ENCODE peak calls at places on chromosome 16, in five cellular contexts. K, F, Q, A and E are unnamed samples.

GRCh38 chr16:75908301-75908700 is 182.0 kb upstream of the CPHXL start:
- DNase-seq in K (no peak), F (no peak), Q (no peak), A (no peak), E (no peak)

GRCh38 chr16:57409870-57410585 is 5.5 kb downstream of the CCL17 start:
- DNase-seq in K (no peak), F (no peak), Q (no peak), A (no peak), E (no peak)

GRCh38 chr16:1895949-1896675 is 22.1 kb downstream of the HS3ST6 start:
- DNase-seq in K (no peak), F (no peak), Q (no peak), A (no peak), E (no peak)

GRCh38 chr16:2035431-2036199 is 8.9 kb downstream of the NHERF2 start:
- DNase-seq in K (peak; percentile 40), F (no peak), Q (peak; percentile 64), A (peak; percentile 84), E (peak; percentile 71)

GRCh38 chr16:83137326-83137770 is 510.6 kb downstream of the CDH13 start:
- DNase-seq in K (no peak), F (no peak), Q (no peak), A (peak; percentile 5), E (no peak)

GRCh38 chr16:89502319-89502843 is 5.8 kb upstream of the SPG7 start:
- DNase-seq in K (no peak), F (no peak), Q (no peak), A (peak; percentile 95), E (no peak)

GRCh38 chr16:74608944-74609343 is 2.0 kb upstream of the GLG1 start:
- DNase-seq in K (no peak), F (no peak), Q (no peak), A (no peak), E (no peak)

GRCh38 chr16:23113185-23113584 is 36.1 kb downstream of the USP31 start:
- DNase-seq in K (no peak), F (no peak), Q (no peak), A (no peak), E (no peak)

GRCh38 chr16:74999208-74999682 is 421 bp downstream of the ZNRF1 start:
- DNase-seq in K (no peak), F (no peak), Q (no peak), A (no peak), E (peak; percentile 68)

GRCh38 chr16:18958621-18959578 is 24.8 kb upstream of the TMC7 start:
- DNase-seq in K (no peak), F (no peak), Q (no peak), A (no peak), E (no peak)

GRCh38 chr16:72895951-72896350 is 152.0 kb downstream of the ZFHX3 start:
- DNase-seq in K (no peak), F (no peak), Q (no peak), A (no peak), E (no peak)

GRCh38 chr16:20441221-20441620 is 10.1 kb upstream of the ACSM2A start:
- DNase-seq in K (no peak), F (no peak), Q (no peak), A (no peak), E (no peak)

GRCh38 chr16:55954906-55955305 is 79.7 kb upstream of the CES5A start:
- DNase-seq in K (no peak), F (no peak), Q (no peak), A (no peak), E (no peak)

GRCh38 chr16:3025032-3026002 is 1.5 kb downstream of the THOC6 start:
- DNase-seq in K (no peak), F (no peak), Q (no peak), A (no peak), E (no peak)

GRCh38 chr16:76729525-76729924 is 452.3 kb downstream of the CNTNAP4 start:
- DNase-seq in K (no peak), F (no peak), Q (no peak), A (no peak), E (no peak)

GRCh38 chr16:4828567-4829320 is 18.3 kb downstream of the GLYR1 start:
- DNase-seq in K (no peak), F (no peak), Q (no peak), A (no peak), E (no peak)

GRCh38 chr16:89547860-89548259 is 12.6 kb upstream of the RPL13 start:
- DNase-seq in K (no peak), F (no peak), Q (no peak), A (no peak), E (no peak)

GRCh38 chr16:49921791-49922456 is 66.0 kb upstream of the ZNF423 start:
- DNase-seq in K (peak; percentile 1), F (no peak), Q (peak; percentile 57), A (peak; percentile 66), E (peak; percentile 58)

GRCh38 chr16:80739523-80739922 is 64.9 kb downstream of the CDYL2 start:
- DNase-seq in K (no peak), F (no peak), Q (no peak), A (no peak), E (no peak)

GRCh38 chr16:54594646-54595381 is 308.2 kb upstream of the IRX3 start:
- DNase-seq in K (no peak), F (no peak), Q (no peak), A (no peak), E (no peak)

GRCh38 chr16:89188064-89188441 is 12.3 kb downstream of the SLC22A31 start:
- DNase-seq in K (no peak), F (no peak), Q (no peak), A (no peak), E (peak; percentile 60)

GRCh38 chr16:54281535-54282201 is 4.9 kb downstream of the IRX3 start:
- DNase-seq in K (no peak), F (no peak), Q (no peak), A (no peak), E (peak; percentile 36)

GRCh38 chr16:29729116-29729521 is 16.7 kb downstream of the C16orf54 start:
- DNase-seq in K (no peak), F (no peak), Q (no peak), A (peak; percentile 68), E (no peak)

GRCh38 chr16:48499822-48500440 is 110.0 kb downstream of the N4BP1 start:
- DNase-seq in K (no peak), F (no peak), Q (peak; percentile 61), A (peak; percentile 77), E (no peak)

GRCh38 chr16:20851601-20852000 is 45.3 kb downstream of the REXO5 start:
- DNase-seq in K (peak; percentile 20), F (no peak), Q (peak; percentile 82), A (peak; percentile 82), E (peak; percentile 91)

GRCh38 chr16:86291491-86291890 is 218.8 kb upstream of the FOXF1 start:
- DNase-seq in K (no peak), F (no peak), Q (no peak), A (no peak), E (no peak)

GRCh38 chr16:21608647-21609328 is 9.4 kb downstream of the METTL9 start:
- DNase-seq in K (no peak), F (no peak), Q (no peak), A (no peak), E (no peak)

GRCh38 chr16:13883266-13883665 is 36.7 kb upstream of the ERCC4 start:
- DNase-seq in K (no peak), F (no peak), Q (no peak), A (no peak), E (no peak)

GRCh38 chr16:88331989-88332920 is 50.5 kb upstream of the ZNF469 start:
- DNase-seq in K (no peak), F (no peak), Q (peak; percentile 58), A (peak; percentile 99), E (no peak)

GRCh38 chr16:22374311-22375116 is at the start of gene CDR2:
- DNase-seq in K (peak; percentile 94), F (peak; percentile 76), Q (peak; percentile 97), A (peak; percentile 96), E (peak; percentile 99)

GRCh38 chr16:80027007-80027965 is 426.7 kb upstream of the MAF start:
- DNase-seq in K (no peak), F (no peak), Q (peak; percentile 14), A (peak; percentile 97), E (peak; percentile 61)

GRCh38 chr16:4663756-4664465 is 29.5 kb upstream of the NUDT16L1 start:
- DNase-seq in K (peak; percentile 83), F (no peak), Q (peak; percentile 67), A (no peak), E (peak; percentile 59)

GRCh38 chr16:28876016-28876659 is 2.1 kb upstream of the ATP2A1 start:
- DNase-seq in K (no peak), F (no peak), Q (no peak), A (no peak), E (no peak)

GRCh38 chr16:85767569-85767968 is 16.7 kb upstream of the C16orf74 start:
- DNase-seq in K (no peak), F (no peak), Q (no peak), A (peak; percentile 85), E (no peak)

GRCh38 chr16:22814330-22815105 is 556 bp downstream of the HS3ST2 start:
- DNase-seq in K (no peak), F (no peak), Q (no peak), A (no peak), E (no peak)

GRCh38 chr16:63983401-63983800 is 1138.5 kb downstream of the CDH11 start:
- DNase-seq in K (no peak), F (no peak), Q (no peak), A (no peak), E (no peak)